ENCODE peak calls at places on chromosomes 5 and 9, in ten cellular contexts. P is HCT116, Y is GM23338, F is PC-3, J is neuronal stem cell, N is H9, L is mesenchymal stem cell, G is OCI-LY7, C is hepatocyte, Q is IMR-90. K is an unnamed sample.

GRCh38 chr5:109413463-109413862 is 3.7 kb upstream of the PJA2 start:
- DNase-seq in P (no peak), Y (peak; percentile 37), F (no peak), J (peak; percentile 39), N (no peak), L (peak; percentile 90), G (no peak), C (peak; percentile 16), Q (peak; percentile 58), K (no peak)

GRCh38 chr5:173329370-173330150 is 1.3 kb upstream of the STC2 start:
- DNase-seq in P (peak; percentile 50), Y (peak; percentile 88), F (peak; percentile 82), J (no peak), N (peak; percentile 83), L (peak; percentile 54), G (no peak), C (peak; percentile 81), Q (no peak), K (no peak)

GRCh38 chr9:133356391-133357091 is at the start of the genes SURF1 and SURF2:
- DNase-seq in P (no peak), Y (peak; percentile 95), F (peak; percentile 74), J (peak; percentile 80), N (peak; percentile 88), L (peak; percentile 82), G (peak; percentile 92), C (peak; percentile 96), Q (peak; percentile 66), K (peak; percentile 96)

GRCh38 chr5:173505634-173506033 is 110.8 kb downstream of the BOD1 start:
- DNase-seq in P (no peak), Y (no peak), F (no peak), J (no peak), N (no peak), L (no peak), G (no peak), C (no peak), Q (no peak), K (no peak)

GRCh38 chr5:172429201-172429940 is 25.0 kb downstream of the SH3PXD2B start:
- DNase-seq in P (no peak), Y (no peak), F (no peak), J (no peak), N (no peak), L (peak; percentile 92), G (no peak), C (peak; percentile 61), Q (peak; percentile 82), K (no peak)

GRCh38 chr5:103066346-103066745 is 53.6 kb downstream of the GIN1 start:
- DNase-seq in P (no peak), Y (no peak), F (no peak), J (no peak), N (no peak), L (peak; percentile 13), G (no peak), C (no peak), Q (no peak), K (no peak)

GRCh38 chr9:129170229-129170628 is 7.8 kb downstream of the IER5L start:
- DNase-seq in P (peak; percentile 48), Y (no peak), F (peak; percentile 70), J (no peak), N (no peak), L (peak; percentile 51), G (no peak), C (no peak), Q (peak; percentile 41), K (no peak)

GRCh38 chr5:36152324-36153298 is 700 bp downstream of the SKP2 start:
- DNase-seq in P (no peak), Y (peak; percentile 21), F (peak; percentile 12), J (no peak), N (no peak), L (peak; percentile 51), G (peak; percentile 20), C (no peak), Q (peak; percentile 27), K (peak; percentile 51)

GRCh38 chr5:128077526-128077925 is 6.0 kb upstream of the SLC12A2 start:
- DNase-seq in P (no peak), Y (no peak), F (no peak), J (no peak), N (no peak), L (no peak), G (no peak), C (no peak), Q (no peak), K (no peak)

GRCh38 chr5:148873120-148873519 is 46.7 kb downstream of the ADRB2 start:
- DNase-seq in P (no peak), Y (no peak), F (no peak), J (no peak), N (no peak), L (no peak), G (no peak), C (no peak), Q (no peak), K (no peak)

GRCh38 chr5:164059471-164059870 is 554.1 kb downstream of the MAT2B start:
- DNase-seq in P (no peak), Y (no peak), F (no peak), J (no peak), N (no peak), L (no peak), G (no peak), C (no peak), Q (no peak), K (no peak)

GRCh38 chr9:136848393-136849037 is 694 bp upstream of the PHPT1 start:
- DNase-seq in P (no peak), Y (peak; percentile 75), F (peak; percentile 31), J (peak; percentile 27), N (no peak), L (no peak), G (peak; percentile 61), C (peak; percentile 76), Q (no peak), K (peak; percentile 80)

GRCh38 chr5:6468870-6469269 is 20.2 kb downstream of the UBE2QL1 start:
- DNase-seq in P (no peak), Y (no peak), F (no peak), J (no peak), N (no peak), L (no peak), G (no peak), C (no peak), Q (no peak), K (no peak)

GRCh38 chr5:6467591-6467990 is 18.9 kb downstream of the UBE2QL1 start:
- DNase-seq in P (no peak), Y (no peak), F (no peak), J (no peak), N (no peak), L (no peak), G (no peak), C (no peak), Q (no peak), K (no peak)

GRCh38 chr5:6468104-6468503 is 19.4 kb downstream of the UBE2QL1 start:
- DNase-seq in P (no peak), Y (peak; percentile 33), F (no peak), J (no peak), N (no peak), L (no peak), G (no peak), C (no peak), Q (no peak), K (no peak)

GRCh38 chr5:6465831-6466790 is 17.5 kb downstream of the UBE2QL1 start:
- DNase-seq in P (no peak), Y (no peak), F (no peak), J (no peak), N (no peak), L (no peak), G (no peak), C (no peak), Q (no peak), K (no peak)

GRCh38 chr5:6466975-6467567 is 18.4 kb downstream of the UBE2QL1 start:
- DNase-seq in P (no peak), Y (no peak), F (no peak), J (no peak), N (no peak), L (no peak), G (no peak), C (no peak), Q (no peak), K (no peak)
- H3K4me2 ChIP-seq in P (no peak overlapping the region), Y (peak overlapping the region; percentile 43), F (no peak overlapping the region), J (no peak overlapping the region), N (no peak overlapping the region), L (no peak overlapping the region), G (no peak overlapping the region), C (no peak overlapping the region), Q (no peak overlapping the region), K (no peak overlapping the region)

DNA sequence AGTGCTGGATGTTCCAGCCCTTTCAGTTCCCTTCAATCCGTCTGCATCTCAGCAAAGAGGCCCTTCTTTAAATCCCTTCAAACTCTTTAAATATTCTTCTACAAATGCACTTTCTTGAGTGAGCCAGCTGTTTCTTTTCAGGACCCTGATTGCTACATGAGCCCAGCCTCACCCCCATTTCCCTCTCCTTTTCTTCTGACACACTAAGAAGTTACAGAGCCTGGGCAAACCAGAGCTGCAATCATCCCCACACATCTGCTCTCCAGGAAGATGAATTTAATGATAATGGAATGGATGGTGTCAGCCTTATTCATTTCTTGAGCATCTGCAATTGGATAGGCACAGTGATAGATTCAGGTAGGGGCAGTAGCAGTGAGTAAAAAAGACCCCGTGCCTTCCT is 2.0 kb downstream of the TNFSF15 start:
- DNase-seq in P (no peak), Y (no peak), F (no peak), J (no peak), N (no peak), L (peak; percentile 79), G (no peak), C (no peak), Q (peak; percentile 47), K (no peak)
- H3K4me2 ChIP-seq in P (peak overlapping the region; percentile 60), Y (no peak overlapping the region), F (peak overlapping the region; percentile 69), J (no peak overlapping the region), N (no peak overlapping the region), L (no peak overlapping the region), G (no peak overlapping the region), C (peak overlapping the region; percentile 73), Q (no peak overlapping the region), K (peak overlapping the region; percentile 87)

DNA sequence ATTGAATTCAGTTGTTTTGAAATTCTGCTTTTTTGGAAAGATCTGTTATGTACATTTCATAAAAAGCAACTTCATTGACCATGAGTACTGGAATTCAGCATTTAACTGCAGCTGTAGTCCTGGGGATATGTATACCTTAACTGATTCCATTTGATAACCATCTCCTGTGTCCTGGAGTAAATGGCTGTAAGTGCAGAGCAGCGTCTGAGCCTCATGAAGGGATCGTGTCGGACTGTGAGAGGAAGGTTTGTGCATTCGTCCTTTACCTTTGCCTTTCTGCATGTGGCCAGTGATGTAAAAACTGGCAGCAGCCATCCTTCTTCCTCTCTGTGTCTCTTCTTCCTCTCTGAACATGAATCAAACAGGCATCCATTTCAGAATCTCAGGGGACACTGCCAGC is 287.2 kb downstream of the FANCC start:
- DNase-seq in P (no peak), Y (no peak), F (no peak), J (no peak), N (no peak), L (no peak), G (no peak), C (no peak), Q (no peak), K (peak; percentile 77)
- H3K4me2 ChIP-seq in P (no peak overlapping the region), Y (no peak overlapping the region), F (no peak overlapping the region), J (no peak overlapping the region), N (no peak overlapping the region), L (no peak overlapping the region), G (no peak overlapping the region), C (peak overlapping the region; percentile 56), Q (no peak overlapping the region), K (peak overlapping the region; percentile 61)

DNA sequence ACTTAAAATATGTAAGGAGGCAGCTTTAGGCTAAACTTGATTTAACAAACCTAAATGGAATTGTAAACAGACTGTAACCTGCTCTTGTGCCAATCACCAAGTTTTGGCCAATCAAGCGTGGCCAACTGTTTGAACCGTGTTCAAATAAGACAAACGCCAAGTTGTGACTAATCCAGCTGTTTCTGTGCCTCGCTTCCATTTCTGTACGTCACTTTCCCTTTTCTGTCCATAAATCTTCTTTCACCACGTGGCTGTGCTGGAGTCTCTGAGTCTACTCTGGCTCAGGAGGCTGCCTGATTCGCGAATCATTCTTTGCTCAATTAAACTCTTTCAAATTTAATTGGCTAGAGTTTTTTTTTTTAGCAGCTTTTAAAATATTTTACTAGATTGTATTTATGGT is 71.3 kb downstream of the LIX1 start:
- DNase-seq in P (no peak), Y (no peak), F (peak; percentile 70), J (no peak), N (no peak), L (peak; percentile 38), G (no peak), C (no peak), Q (peak; percentile 93), K (no peak)
- H3K4me2 ChIP-seq in P (no peak overlapping the region), Y (no peak overlapping the region), F (no peak overlapping the region), J (no peak overlapping the region), N (no peak overlapping the region), L (no peak overlapping the region), G (no peak overlapping the region), C (no peak overlapping the region), Q (peak overlapping the region; percentile 1), K (no peak overlapping the region)